ENCODE peak calls at places on chromosome 9, in ten cellular contexts. E, V, A, C, B, N, G, H, S and Q are unnamed samples.

GRCh38 chr9:11194249-11194648 is 581.4 kb upstream of the PTPRD start:
- DNase-seq in E (no peak), V (no peak), A (no peak), C (no peak), B (peak), N (no peak), G (peak), H (peak), S (no peak), Q (no peak)

GRCh38 chr9:113956901-113957777 is 81.0 kb downstream of the ZNF618 start:
- DNase-seq in E (no peak), V (no peak), A (no peak), C (no peak), B (no peak), N (no peak), G (no peak), H (no peak), S (peak), Q (peak)

GRCh38 chr9:135415586-135415985 is 64.0 kb upstream of the PPP1R26 start:
- DNase-seq in E (no peak), V (no peak), A (no peak), C (no peak), B (no peak), N (no peak), G (no peak), H (no peak), S (no peak), Q (no peak)

GRCh38 chr9:100294341-100294740 is 58.4 kb downstream of the TEX10 start:
- DNase-seq in E (no peak), V (no peak), A (no peak), C (no peak), B (no peak), N (no peak), G (no peak), H (no peak), S (peak), Q (no peak)

GRCh38 chr9:104074876-104075275 is 19.2 kb upstream of the SMC2 start:
- DNase-seq in E (peak), V (no peak), A (peak), C (no peak), B (no peak), N (no peak), G (no peak), H (no peak), S (peak), Q (peak)

GRCh38 chr9:99134893-99135341 is 30.0 kb downstream of the TGFBR1 start:
- DNase-seq in E (peak), V (no peak), A (peak), C (no peak), B (no peak), N (no peak), G (no peak), H (no peak), S (peak), Q (peak)

GRCh38 chr9:17744786-17745185 is 165.9 kb downstream of the SH3GL2 start:
- DNase-seq in E (peak), V (peak), A (no peak), C (no peak), B (no peak), N (no peak), G (no peak), H (no peak), S (peak), Q (no peak)

GRCh38 chr9:94181782-94182181 is 77.3 kb upstream of the ZNF169 start:
- DNase-seq in E (no peak), V (no peak), A (no peak), C (no peak), B (no peak), N (no peak), G (no peak), H (no peak), S (no peak), Q (no peak)

GRCh38 chr9:129320575-129321311 is 142.7 kb upstream of the IER5L start:
- DNase-seq in E (peak), V (no peak), A (peak), C (peak), B (peak), N (peak), G (peak), H (peak), S (peak), Q (peak)

GRCh38 chr9:77512876-77513275 is 135.2 kb downstream of the GNA14 start:
- DNase-seq in E (no peak), V (no peak), A (no peak), C (no peak), B (no peak), N (no peak), G (peak), H (no peak), S (peak), Q (peak)

GRCh38 chr9:88799706-88800682 is 191.3 kb upstream of the S1PR3 start:
- DNase-seq in E (no peak), V (no peak), A (no peak), C (no peak), B (no peak), N (no peak), G (no peak), H (no peak), S (no peak), Q (no peak)

GRCh38 chr9:124503713-124504529 is 3.3 kb downstream of the NR5A1 start:
- DNase-seq in E (no peak), V (no peak), A (no peak), C (peak), B (no peak), N (no peak), G (no peak), H (no peak), S (no peak), Q (no peak)

GRCh38 chr9:112917027-112917986 is 26.6 kb upstream of the SLC46A2 start:
- DNase-seq in E (no peak), V (no peak), A (no peak), C (no peak), B (no peak), N (no peak), G (no peak), H (no peak), S (no peak), Q (no peak)

GRCh38 chr9:81548911-81549310 is 140.4 kb downstream of the TLE1 start:
- DNase-seq in E (no peak), V (no peak), A (no peak), C (no peak), B (no peak), N (no peak), G (no peak), H (no peak), S (no peak), Q (no peak)

GRCh38 chr9:33129251-33129885 is 37.8 kb downstream of the B4GALT1 start:
- DNase-seq in E (no peak), V (no peak), A (no peak), C (no peak), B (no peak), N (no peak), G (no peak), H (no peak), S (no peak), Q (no peak)